ENCODE peak calls at places on chromosomes 1 and 21, in eight cellular contexts. One of them, this sample, is unnamed. For H3K36me3, the result is how much of the 10 kb centered on the place peaks cover.

GRCh38 chr1:239155466-239155865 is 230.9 kb upstream of the CHRM3 start:
- DNase-seq in suprapubic skin: no peak
- DNase-seq in SK-N-SH: no peak
- DNase-seq in upper lobe of left lung: no peak
- DNase-seq in GM23338: no peak
- DNase-seq in esophagus muscularis mucosa: no peak
- DNase-seq in transverse colon: no peak
- DNase-seq in breast epithelium: no peak
- DNase-seq in this sample: no peak

GRCh38 chr1:43953361-43953760 is 6.6 kb downstream of the IPO13 start:
- DNase-seq in suprapubic skin: no peak
- DNase-seq in SK-N-SH: no peak
- DNase-seq in upper lobe of left lung: no peak
- DNase-seq in GM23338: no peak
- DNase-seq in esophagus muscularis mucosa: no peak
- DNase-seq in transverse colon: no peak
- DNase-seq in breast epithelium: no peak
- DNase-seq in this sample: no peak

GRCh38 chr1:10704383-10704882 is 92.0 kb downstream of the CASZ1 start:
- DNase-seq in suprapubic skin: no peak
- DNase-seq in SK-N-SH: no peak
- DNase-seq in upper lobe of left lung: no peak
- DNase-seq in GM23338: peak
- DNase-seq in esophagus muscularis mucosa: no peak
- DNase-seq in transverse colon: no peak
- DNase-seq in breast epithelium: no peak
- DNase-seq in this sample: no peak

GRCh38 chr1:42209516-42210370 is 45.2 kb upstream of the GUCA2A start:
- DNase-seq in suprapubic skin: no peak
- DNase-seq in SK-N-SH: no peak
- DNase-seq in upper lobe of left lung: no peak
- DNase-seq in GM23338: no peak
- DNase-seq in esophagus muscularis mucosa: no peak
- DNase-seq in transverse colon: no peak
- DNase-seq in breast epithelium: no peak
- DNase-seq in this sample: no peak

GRCh38 chr1:109769335-109770078 is 5.8 kb upstream of the EPS8L3 start:
- DNase-seq in suprapubic skin: peak
- DNase-seq in SK-N-SH: no peak
- DNase-seq in upper lobe of left lung: peak
- DNase-seq in GM23338: no peak
- DNase-seq in esophagus muscularis mucosa: no peak
- DNase-seq in transverse colon: peak
- DNase-seq in breast epithelium: no peak
- DNase-seq in this sample: peak

GRCh38 chr1:84409888-84410287 is 11.6 kb downstream of the DNASE2B start:
- DNase-seq in suprapubic skin: no peak
- DNase-seq in SK-N-SH: no peak
- DNase-seq in upper lobe of left lung: no peak
- DNase-seq in GM23338: no peak
- DNase-seq in esophagus muscularis mucosa: no peak
- DNase-seq in transverse colon: no peak
- DNase-seq in breast epithelium: no peak
- DNase-seq in this sample: no peak

GRCh38 chr1:9311489-9311888 is 18.8 kb downstream of the SPSB1 start:
- DNase-seq in suprapubic skin: no peak
- DNase-seq in SK-N-SH: no peak
- DNase-seq in upper lobe of left lung: no peak
- DNase-seq in GM23338: no peak
- DNase-seq in esophagus muscularis mucosa: no peak
- DNase-seq in transverse colon: no peak
- DNase-seq in breast epithelium: no peak
- DNase-seq in this sample: no peak

GRCh38 chr1:196393742-196394141 is 214.5 kb downstream of the KCNT2 start:
- DNase-seq in suprapubic skin: peak
- DNase-seq in SK-N-SH: no peak
- DNase-seq in upper lobe of left lung: no peak
- DNase-seq in GM23338: no peak
- DNase-seq in esophagus muscularis mucosa: no peak
- DNase-seq in transverse colon: no peak
- DNase-seq in breast epithelium: no peak
- DNase-seq in this sample: no peak

GRCh38 chr21:39610705-39611104 is 2.0 kb upstream of the B3GALT5 start:
- DNase-seq in suprapubic skin: no peak
- DNase-seq in SK-N-SH: no peak
- DNase-seq in upper lobe of left lung: no peak
- DNase-seq in GM23338: peak
- DNase-seq in esophagus muscularis mucosa: peak
- DNase-seq in transverse colon: no peak
- DNase-seq in breast epithelium: no peak
- DNase-seq in this sample: no peak

GRCh38 chr1:209326876-209327275 is 256.6 kb upstream of the CAMK1G start:
- DNase-seq in suprapubic skin: no peak
- DNase-seq in SK-N-SH: no peak
- DNase-seq in upper lobe of left lung: no peak
- DNase-seq in GM23338: no peak
- DNase-seq in esophagus muscularis mucosa: no peak
- DNase-seq in transverse colon: no peak
- DNase-seq in breast epithelium: no peak
- DNase-seq in this sample: no peak

GRCh38 chr1:36083635-36084501 is at the start of gene TEKT2:
- DNase-seq in suprapubic skin: peak
- DNase-seq in SK-N-SH: peak
- DNase-seq in upper lobe of left lung: no peak
- DNase-seq in GM23338: peak
- DNase-seq in esophagus muscularis mucosa: peak
- DNase-seq in transverse colon: peak
- DNase-seq in breast epithelium: no peak
- DNase-seq in this sample: peak

GRCh38 chr1:207318072-207318619 is 3.3 kb upstream of the CD55 start:
- DNase-seq in suprapubic skin: no peak
- DNase-seq in SK-N-SH: no peak
- DNase-seq in upper lobe of left lung: no peak
- DNase-seq in GM23338: no peak
- DNase-seq in esophagus muscularis mucosa: no peak
- DNase-seq in transverse colon: no peak
- DNase-seq in breast epithelium: no peak
- DNase-seq in this sample: no peak

GRCh38 chr1:61083799-61084385 is 1.5 kb downstream of the NFIA start:
- DNase-seq in suprapubic skin: no peak
- DNase-seq in SK-N-SH: no peak
- DNase-seq in upper lobe of left lung: no peak
- DNase-seq in GM23338: peak
- DNase-seq in esophagus muscularis mucosa: no peak
- DNase-seq in transverse colon: no peak
- DNase-seq in breast epithelium: no peak
- DNase-seq in this sample: no peak
- H3K36me3 ChIP-seq in suprapubic skin: under half
- H3K36me3 ChIP-seq in SK-N-SH: under half
- H3K36me3 ChIP-seq in upper lobe of left lung: under half
- H3K36me3 ChIP-seq in GM23338: under half
- H3K36me3 ChIP-seq in esophagus muscularis mucosa: under half
- H3K36me3 ChIP-seq in transverse colon: under half
- H3K36me3 ChIP-seq in breast epithelium: under half
- H3K36me3 ChIP-seq in this sample: under half

GRCh38 chr1:6412896-6413295 is 6.8 kb downstream of the HES2 start:
- DNase-seq in suprapubic skin: no peak
- DNase-seq in SK-N-SH: no peak
- DNase-seq in upper lobe of left lung: no peak
- DNase-seq in GM23338: no peak
- DNase-seq in esophagus muscularis mucosa: no peak
- DNase-seq in transverse colon: peak
- DNase-seq in breast epithelium: no peak
- DNase-seq in this sample: no peak
- TF ChIP-seq POLR2AphosphoS5 in suprapubic skin: no peak
- TF ChIP-seq POLR2AphosphoS5 in SK-N-SH: no peak
- TF ChIP-seq POLR2AphosphoS5 in upper lobe of left lung: no peak
- TF ChIP-seq POLR2AphosphoS5 in GM23338: no peak
- TF ChIP-seq POLR2AphosphoS5 in esophagus muscularis mucosa: no peak
- TF ChIP-seq POLR2AphosphoS5 in transverse colon: no peak
- TF ChIP-seq POLR2AphosphoS5 in breast epithelium: no peak
- TF ChIP-seq POLR2AphosphoS5 in this sample: no peak

DNA sequence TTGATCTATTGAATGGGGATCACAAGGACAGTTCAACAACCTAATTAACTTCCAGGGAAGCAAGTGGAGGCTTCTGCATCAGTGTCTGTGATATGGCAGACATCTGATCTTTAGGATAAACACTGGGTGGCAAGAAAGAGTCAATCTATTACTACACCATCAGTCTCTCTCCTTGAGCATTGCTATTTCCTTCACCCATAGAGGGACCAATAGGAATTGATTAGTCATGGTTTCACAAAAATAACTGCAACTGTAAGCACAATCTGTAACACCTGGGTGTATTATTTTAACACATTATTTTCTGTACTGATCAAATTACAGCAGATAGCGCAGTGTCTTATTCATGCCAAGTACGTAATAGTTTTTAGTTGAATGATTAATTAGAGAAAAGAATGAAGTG is 50.3 kb downstream of the USP24 start:
- DNase-seq in suprapubic skin: no peak
- DNase-seq in SK-N-SH: no peak
- DNase-seq in upper lobe of left lung: no peak
- DNase-seq in GM23338: no peak
- DNase-seq in esophagus muscularis mucosa: no peak
- DNase-seq in transverse colon: no peak
- DNase-seq in breast epithelium: no peak
- DNase-seq in this sample: no peak
- H3K36me3 ChIP-seq in suprapubic skin: half or more
- H3K36me3 ChIP-seq in SK-N-SH: half or more
- H3K36me3 ChIP-seq in upper lobe of left lung: under half
- H3K36me3 ChIP-seq in GM23338: under half
- H3K36me3 ChIP-seq in esophagus muscularis mucosa: under half
- H3K36me3 ChIP-seq in transverse colon: under half
- H3K36me3 ChIP-seq in breast epithelium: under half
- H3K36me3 ChIP-seq in this sample: under half

DNA sequence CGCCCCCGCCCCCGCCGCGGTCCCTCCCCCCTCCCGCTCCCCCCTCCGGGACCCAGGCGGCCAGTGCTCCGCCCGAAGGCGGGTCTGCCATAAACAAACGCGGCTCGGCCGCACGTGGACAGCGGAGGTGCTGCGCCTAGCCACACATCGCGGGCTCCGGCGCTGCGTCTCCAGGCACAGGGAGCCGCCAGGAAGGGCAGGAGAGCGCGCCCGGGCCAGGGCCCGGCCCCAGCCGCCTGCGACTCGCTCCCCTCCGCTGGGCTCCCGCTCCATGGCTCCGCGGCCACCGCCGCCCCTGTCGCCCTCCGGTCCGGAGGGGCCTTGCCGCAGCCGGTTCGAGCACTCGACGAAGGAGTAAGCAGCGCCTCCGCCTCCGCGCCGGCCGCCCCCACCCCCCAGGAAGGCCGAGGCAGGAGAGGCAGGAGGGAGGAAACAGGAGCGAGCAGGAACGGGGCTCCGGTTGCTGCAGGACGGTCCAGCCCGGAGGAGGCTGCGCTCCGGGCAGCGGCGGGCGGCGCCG is at the start of gene SIM2:
- DNase-seq in suprapubic skin: no peak
- DNase-seq in SK-N-SH: peak
- DNase-seq in upper lobe of left lung: no peak
- DNase-seq in GM23338: peak
- DNase-seq in esophagus muscularis mucosa: no peak
- DNase-seq in transverse colon: no peak
- DNase-seq in breast epithelium: no peak
- DNase-seq in this sample: no peak
- TF ChIP-seq POLR2AphosphoS5 in suprapubic skin: no peak
- TF ChIP-seq POLR2AphosphoS5 in SK-N-SH: no peak
- TF ChIP-seq POLR2AphosphoS5 in upper lobe of left lung: no peak
- TF ChIP-seq POLR2AphosphoS5 in GM23338: no peak
- TF ChIP-seq POLR2AphosphoS5 in esophagus muscularis mucosa: no peak
- TF ChIP-seq POLR2AphosphoS5 in transverse colon: no peak
- TF ChIP-seq POLR2AphosphoS5 in breast epithelium: no peak
- TF ChIP-seq POLR2AphosphoS5 in this sample: peak

GRCh38 chr21:44325386-44326271 is 13.6 kb downstream of the CFAP410 start:
- DNase-seq in suprapubic skin: no peak
- DNase-seq in SK-N-SH: no peak
- DNase-seq in upper lobe of left lung: no peak
- DNase-seq in GM23338: no peak
- DNase-seq in esophagus muscularis mucosa: no peak
- DNase-seq in transverse colon: no peak
- DNase-seq in breast epithelium: no peak
- DNase-seq in this sample: no peak

GRCh38 chr21:44326272-44326647 is 12.9 kb downstream of the CFAP410 start:
- DNase-seq in suprapubic skin: no peak
- DNase-seq in SK-N-SH: no peak
- DNase-seq in upper lobe of left lung: no peak
- DNase-seq in GM23338: no peak
- DNase-seq in esophagus muscularis mucosa: no peak
- DNase-seq in transverse colon: no peak
- DNase-seq in breast epithelium: no peak
- DNase-seq in this sample: no peak

GRCh38 chr21:44324106-44324853 is 14.9 kb downstream of the CFAP410 start:
- DNase-seq in suprapubic skin: no peak
- DNase-seq in SK-N-SH: no peak
- DNase-seq in upper lobe of left lung: no peak
- DNase-seq in GM23338: no peak
- DNase-seq in esophagus muscularis mucosa: no peak
- DNase-seq in transverse colon: no peak
- DNase-seq in breast epithelium: no peak
- DNase-seq in this sample: no peak

GRCh38 chr21:44323591-44323990 is 15.6 kb downstream of the CFAP410 start:
- DNase-seq in suprapubic skin: no peak
- DNase-seq in SK-N-SH: no peak
- DNase-seq in upper lobe of left lung: no peak
- DNase-seq in GM23338: no peak
- DNase-seq in esophagus muscularis mucosa: no peak
- DNase-seq in transverse colon: no peak
- DNase-seq in breast epithelium: no peak
- DNase-seq in this sample: no peak

GRCh38 chr21:44324854-44325107 is 14.4 kb downstream of the CFAP410 start:
- DNase-seq in suprapubic skin: no peak
- DNase-seq in SK-N-SH: no peak
- DNase-seq in upper lobe of left lung: no peak
- DNase-seq in GM23338: no peak
- DNase-seq in esophagus muscularis mucosa: no peak
- DNase-seq in transverse colon: no peak
- DNase-seq in breast epithelium: no peak
- DNase-seq in this sample: no peak
- H3K36me3 ChIP-seq in suprapubic skin: half or more
- H3K36me3 ChIP-seq in SK-N-SH: under half
- H3K36me3 ChIP-seq in upper lobe of left lung: under half
- H3K36me3 ChIP-seq in GM23338: under half
- H3K36me3 ChIP-seq in esophagus muscularis mucosa: half or more
- H3K36me3 ChIP-seq in transverse colon: under half
- H3K36me3 ChIP-seq in breast epithelium: under half
- H3K36me3 ChIP-seq in this sample: half or more

GRCh38 chr1:6426321-6426971 is 1.9 kb downstream of the ESPN start:
- DNase-seq in suprapubic skin: no peak
- DNase-seq in SK-N-SH: no peak
- DNase-seq in upper lobe of left lung: no peak
- DNase-seq in GM23338: no peak
- DNase-seq in esophagus muscularis mucosa: no peak
- DNase-seq in transverse colon: no peak
- DNase-seq in breast epithelium: no peak
- DNase-seq in this sample: no peak
- TF ChIP-seq POLR2AphosphoS5 in suprapubic skin: no peak
- TF ChIP-seq POLR2AphosphoS5 in SK-N-SH: no peak
- TF ChIP-seq POLR2AphosphoS5 in upper lobe of left lung: no peak
- TF ChIP-seq POLR2AphosphoS5 in GM23338: no peak
- TF ChIP-seq POLR2AphosphoS5 in esophagus muscularis mucosa: no peak
- TF ChIP-seq POLR2AphosphoS5 in transverse colon: no peak
- TF ChIP-seq POLR2AphosphoS5 in breast epithelium: no peak
- TF ChIP-seq POLR2AphosphoS5 in this sample: no peak